ENCODE peak calls at places on chromosomes 4 and X, in four cellular contexts. One of them, this sample, is unnamed.

GRCh38 chr4:110840221-110840654 is 217.4 kb upstream of the PITX2 start:
- DNase-seq in K562: no peak
- DNase-seq in SK-N-SH: no peak
- DNase-seq in HCT116: no peak
- DNase-seq in this sample: no peak

GRCh38 chr4:42302348-42302747 is 94.9 kb upstream of the SHISA3 start:
- DNase-seq in K562: peak
- DNase-seq in HCT116: peak
- DNase-seq in SK-N-SH: peak
- DNase-seq in this sample: no peak

GRCh38 chrX:15177316-15177715 is 92.6 kb downstream of the ASB9 start:
- DNase-seq in HCT116: no peak
- DNase-seq in SK-N-SH: no peak
- DNase-seq in K562: no peak
- DNase-seq in this sample: no peak

GRCh38 chr4:70858454-70858853 is 18.8 kb upstream of the GRSF1 start:
- DNase-seq in SK-N-SH: no peak
- DNase-seq in K562: no peak
- DNase-seq in HCT116: no peak
- DNase-seq in this sample: no peak

GRCh38 chr4:184853385-184853784 is 27.6 kb upstream of the ACSL1 start:
- DNase-seq in K562: no peak
- DNase-seq in SK-N-SH: no peak
- DNase-seq in HCT116: no peak
- DNase-seq in this sample: no peak

GRCh38 chrX:136146614-136147319 is 566 bp upstream of the FHL1 start:
- DNase-seq in K562: no peak
- DNase-seq in HCT116: no peak
- DNase-seq in SK-N-SH: no peak
- DNase-seq in this sample: no peak

GRCh38 chr4:1604706-1605205 is 79.4 kb downstream of the FAM53A start:
- DNase-seq in SK-N-SH: peak
- DNase-seq in HCT116: no peak
- DNase-seq in K562: no peak
- DNase-seq in this sample: peak

GRCh38 chrX:110383414-110383813 is 24.8 kb downstream of the RTL9 start:
- DNase-seq in K562: no peak
- DNase-seq in HCT116: no peak
- DNase-seq in SK-N-SH: no peak
- DNase-seq in this sample: no peak

GRCh38 chr4:8280876-8281440 is 11.4 kb downstream of the HTRA3 start:
- DNase-seq in HCT116: no peak
- DNase-seq in K562: no peak
- DNase-seq in SK-N-SH: no peak
- DNase-seq in this sample: no peak

GRCh38 chrX:40153335-40154221 is 55.8 kb upstream of the BCOR start:
- DNase-seq in K562: peak
- DNase-seq in HCT116: no peak
- DNase-seq in SK-N-SH: peak
- DNase-seq in this sample: peak

GRCh38 chr4:94833394-94833793 is 75.6 kb downstream of the BMPR1B start:
- DNase-seq in HCT116: no peak
- DNase-seq in SK-N-SH: no peak
- DNase-seq in K562: no peak
- DNase-seq in this sample: no peak

GRCh38 chrX:139077303-139078131 is 366.0 kb upstream of the FGF13 start:
- DNase-seq in SK-N-SH: no peak
- DNase-seq in K562: no peak
- DNase-seq in HCT116: no peak
- DNase-seq in this sample: no peak

GRCh38 chr4:165872443-165873297 is at the start of gene TLL1:
- DNase-seq in HCT116: no peak
- DNase-seq in SK-N-SH: peak
- DNase-seq in K562: no peak
- DNase-seq in this sample: no peak

GRCh38 chr4:76301068-76301774 is 5.3 kb upstream of the STBD1 start:
- DNase-seq in K562: peak
- DNase-seq in SK-N-SH: no peak
- DNase-seq in HCT116: peak
- DNase-seq in this sample: peak

GRCh38 chrX:24169211-24169610 is 19.7 kb downstream of the ZFX start:
- DNase-seq in K562: no peak
- DNase-seq in HCT116: no peak
- DNase-seq in SK-N-SH: no peak
- DNase-seq in this sample: no peak

GRCh38 chr4:133095591-133095990 is 53.5 kb upstream of the PCDH10 start:
- DNase-seq in HCT116: no peak
- DNase-seq in K562: no peak
- DNase-seq in SK-N-SH: no peak
- DNase-seq in this sample: no peak

GRCh38 chr4:37051111-37051510 is 193.4 kb upstream of the NWD2 start:
- DNase-seq in K562: no peak
- DNase-seq in HCT116: no peak
- DNase-seq in SK-N-SH: no peak
- DNase-seq in this sample: no peak

GRCh38 chrX:101659601-101660063 is at the start of gene ARMCX2:
- DNase-seq in HCT116: no peak
- DNase-seq in K562: no peak
- DNase-seq in SK-N-SH: peak
- DNase-seq in this sample: peak

GRCh38 chrX:41677661-41678060 is 11.1 kb upstream of the GPR34 start:
- DNase-seq in HCT116: no peak
- DNase-seq in SK-N-SH: no peak
- DNase-seq in K562: no peak
- DNase-seq in this sample: no peak

GRCh38 chrX:31213941-31214340 is 142.1 kb upstream of the FTHL17 start:
- DNase-seq in HCT116: no peak
- DNase-seq in SK-N-SH: peak
- DNase-seq in K562: peak
- DNase-seq in this sample: peak

GRCh38 chr4:91631335-91631734 is 672.4 kb upstream of the GRID2 start:
- DNase-seq in SK-N-SH: no peak
- DNase-seq in HCT116: no peak
- DNase-seq in K562: no peak
- DNase-seq in this sample: no peak
- TF ChIP-seq JUND in SK-N-SH: no peak
- TF ChIP-seq JUND in HCT116: no peak
- TF ChIP-seq JUND in K562: no peak
- TF ChIP-seq JUND in this sample: no peak

DNA sequence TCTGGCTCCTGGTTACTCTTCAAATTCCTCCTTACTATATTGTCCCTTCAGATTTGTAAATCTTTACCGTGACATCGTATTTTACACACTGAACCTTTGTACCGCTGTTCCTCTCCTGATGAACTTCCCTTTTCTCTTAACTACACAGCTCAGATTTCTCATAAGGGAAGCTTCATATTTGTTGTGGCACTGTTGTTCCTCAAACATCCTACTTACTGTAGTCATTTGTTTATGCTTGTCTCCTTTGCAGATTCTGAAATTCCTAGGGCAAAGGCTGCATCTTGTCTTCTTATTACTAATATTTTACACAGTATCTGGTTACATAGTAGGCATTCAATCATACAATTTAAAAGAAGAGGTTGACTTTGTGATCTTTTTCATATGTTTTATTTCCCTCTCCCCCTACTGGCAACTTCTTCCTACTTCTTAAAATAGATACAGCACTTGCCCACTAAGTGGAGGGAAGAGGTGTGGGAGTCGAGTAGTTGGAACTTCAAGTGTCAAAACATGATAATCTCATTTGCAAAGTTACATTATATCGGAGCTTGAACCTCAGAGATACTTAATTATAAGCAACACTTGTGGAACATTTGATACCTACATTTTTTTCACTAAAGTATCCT is 50.0 kb downstream of the TET2 start:
- DNase-seq in SK-N-SH: no peak
- DNase-seq in K562: no peak
- DNase-seq in HCT116: peak
- DNase-seq in this sample: no peak
- TF ChIP-seq JUND in SK-N-SH: no peak
- TF ChIP-seq JUND in K562: no peak
- TF ChIP-seq JUND in HCT116: no peak
- TF ChIP-seq JUND in this sample: no peak

GRCh38 chrX:71096702-71097032 is 1.0 kb downstream of the FOXO4 start:
- DNase-seq in SK-N-SH: no peak
- DNase-seq in HCT116: no peak
- DNase-seq in K562: no peak
- DNase-seq in this sample: no peak
- TF ChIP-seq JUND in SK-N-SH: no peak
- TF ChIP-seq JUND in HCT116: no peak
- TF ChIP-seq JUND in K562: no peak
- TF ChIP-seq JUND in this sample: no peak

GRCh38 chr4:138866314-138866713 is 149.3 kb upstream of the NOCT start:
- DNase-seq in SK-N-SH: no peak
- DNase-seq in K562: no peak
- DNase-seq in HCT116: no peak
- DNase-seq in this sample: no peak
- TF ChIP-seq JUND in SK-N-SH: no peak
- TF ChIP-seq JUND in K562: no peak
- TF ChIP-seq JUND in HCT116: no peak
- TF ChIP-seq JUND in this sample: no peak

GRCh38 chrX:53288173-53288572 is 6.8 kb upstream of the IQSEC2 start:
- DNase-seq in K562: peak
- DNase-seq in HCT116: no peak
- DNase-seq in SK-N-SH: peak
- DNase-seq in this sample: no peak
- TF ChIP-seq JUND in K562: no peak
- TF ChIP-seq JUND in HCT116: no peak
- TF ChIP-seq JUND in SK-N-SH: no peak
- TF ChIP-seq JUND in this sample: no peak

GRCh38 chr4:122673252-122673651 is 52.4 kb upstream of the IL21 start:
- DNase-seq in SK-N-SH: no peak
- DNase-seq in K562: no peak
- DNase-seq in HCT116: no peak
- DNase-seq in this sample: no peak
- TF ChIP-seq JUND in SK-N-SH: no peak
- TF ChIP-seq JUND in K562: no peak
- TF ChIP-seq JUND in HCT116: no peak
- TF ChIP-seq JUND in this sample: no peak

GRCh38 chrX:47831788-47832187 is 4.9 kb upstream of the ZNF81 start:
- DNase-seq in SK-N-SH: peak
- DNase-seq in K562: peak
- DNase-seq in HCT116: peak
- DNase-seq in this sample: peak
- TF ChIP-seq JUND in SK-N-SH: no peak
- TF ChIP-seq JUND in K562: no peak
- TF ChIP-seq JUND in HCT116: no peak
- TF ChIP-seq JUND in this sample: no peak

This sample was measured in T47D.